ENCODE peak calls at places on chromosomes 4 and X, in seven cellular contexts. One of them, this sample, is unnamed.

GRCh38 chr4:5029447-5029846 is 10.2 kb upstream of the CYTL1 start:
- DNase-seq in A673: no peak
- DNase-seq in GM23338: no peak
- DNase-seq in cardiac muscle cell: no peak
- DNase-seq in keratinocyte: no peak
- DNase-seq in CD8-positive, alpha-beta T cell: no peak
- DNase-seq in effector memory CD4-positive, alpha-beta T cell: no peak
- DNase-seq in this sample: no peak

GRCh38 chr4:184313058-184313709 is 95.5 kb upstream of the ENPP6 start:
- DNase-seq in A673: no peak
- DNase-seq in GM23338: no peak
- DNase-seq in cardiac muscle cell: no peak
- DNase-seq in keratinocyte: no peak
- DNase-seq in CD8-positive, alpha-beta T cell: no peak
- DNase-seq in effector memory CD4-positive, alpha-beta T cell: no peak
- DNase-seq in this sample: no peak

GRCh38 chr4:138114434-138114833 is 127.7 kb downstream of the SLC7A11 start:
- DNase-seq in A673: no peak
- DNase-seq in GM23338: no peak
- DNase-seq in cardiac muscle cell: peak; percentile 11
- DNase-seq in keratinocyte: no peak
- DNase-seq in CD8-positive, alpha-beta T cell: no peak
- DNase-seq in effector memory CD4-positive, alpha-beta T cell: no peak
- DNase-seq in this sample: no peak

GRCh38 chr4:4637710-4638109 is 95.9 kb upstream of the STX18 start:
- DNase-seq in A673: no peak
- DNase-seq in GM23338: no peak
- DNase-seq in cardiac muscle cell: no peak
- DNase-seq in keratinocyte: no peak
- DNase-seq in CD8-positive, alpha-beta T cell: no peak
- DNase-seq in effector memory CD4-positive, alpha-beta T cell: no peak
- DNase-seq in this sample: peak; percentile 14

GRCh38 chr4:111631157-111631999 is 513.9 kb upstream of the FAM241A start:
- DNase-seq in A673: peak; percentile 61
- DNase-seq in GM23338: peak; percentile 51
- DNase-seq in cardiac muscle cell: peak; percentile 35
- DNase-seq in keratinocyte: no peak
- DNase-seq in CD8-positive, alpha-beta T cell: no peak
- DNase-seq in effector memory CD4-positive, alpha-beta T cell: no peak
- DNase-seq in this sample: no peak

GRCh38 chrX:119189115-119189514 is 47.0 kb upstream of the PGRMC1 start:
- DNase-seq in A673: no peak
- DNase-seq in GM23338: peak; percentile 16
- DNase-seq in cardiac muscle cell: no peak
- DNase-seq in keratinocyte: no peak
- DNase-seq in CD8-positive, alpha-beta T cell: no peak
- DNase-seq in effector memory CD4-positive, alpha-beta T cell: no peak
- DNase-seq in this sample: no peak

GRCh38 chrX:153443476-153444332 is 2.2 kb downstream of the TREX2 start:
- DNase-seq in A673: no peak
- DNase-seq in GM23338: no peak
- DNase-seq in cardiac muscle cell: no peak
- DNase-seq in keratinocyte: no peak
- DNase-seq in CD8-positive, alpha-beta T cell: no peak
- DNase-seq in effector memory CD4-positive, alpha-beta T cell: no peak
- DNase-seq in this sample: no peak

GRCh38 chr4:8247047-8247930 is 22.3 kb upstream of the HTRA3 start:
- DNase-seq in A673: no peak
- DNase-seq in GM23338: no peak
- DNase-seq in cardiac muscle cell: peak; percentile 90
- DNase-seq in keratinocyte: no peak
- DNase-seq in CD8-positive, alpha-beta T cell: no peak
- DNase-seq in effector memory CD4-positive, alpha-beta T cell: no peak
- DNase-seq in this sample: no peak

GRCh38 chr4:20318899-20319291 is 67.2 kb downstream of the SLIT2 start:
- DNase-seq in A673: peak; percentile 82
- DNase-seq in GM23338: no peak
- DNase-seq in cardiac muscle cell: no peak
- DNase-seq in keratinocyte: no peak
- DNase-seq in CD8-positive, alpha-beta T cell: no peak
- DNase-seq in effector memory CD4-positive, alpha-beta T cell: no peak
- DNase-seq in this sample: no peak

GRCh38 chr4:20317424-20317985 is 65.8 kb downstream of the SLIT2 start:
- DNase-seq in A673: no peak
- DNase-seq in GM23338: no peak
- DNase-seq in cardiac muscle cell: no peak
- DNase-seq in keratinocyte: no peak
- DNase-seq in CD8-positive, alpha-beta T cell: no peak
- DNase-seq in effector memory CD4-positive, alpha-beta T cell: no peak
- DNase-seq in this sample: no peak

GRCh38 chr4:20319785-20320184 is 68.1 kb downstream of the SLIT2 start:
- DNase-seq in A673: no peak
- DNase-seq in GM23338: no peak
- DNase-seq in cardiac muscle cell: no peak
- DNase-seq in keratinocyte: no peak
- DNase-seq in CD8-positive, alpha-beta T cell: no peak
- DNase-seq in effector memory CD4-positive, alpha-beta T cell: no peak
- DNase-seq in this sample: no peak

GRCh38 chr4:20318011-20318898 is 66.5 kb downstream of the SLIT2 start:
- DNase-seq in A673: peak; percentile 61
- DNase-seq in GM23338: no peak
- DNase-seq in cardiac muscle cell: no peak
- DNase-seq in keratinocyte: no peak
- DNase-seq in CD8-positive, alpha-beta T cell: no peak
- DNase-seq in effector memory CD4-positive, alpha-beta T cell: no peak
- DNase-seq in this sample: no peak

DNA sequence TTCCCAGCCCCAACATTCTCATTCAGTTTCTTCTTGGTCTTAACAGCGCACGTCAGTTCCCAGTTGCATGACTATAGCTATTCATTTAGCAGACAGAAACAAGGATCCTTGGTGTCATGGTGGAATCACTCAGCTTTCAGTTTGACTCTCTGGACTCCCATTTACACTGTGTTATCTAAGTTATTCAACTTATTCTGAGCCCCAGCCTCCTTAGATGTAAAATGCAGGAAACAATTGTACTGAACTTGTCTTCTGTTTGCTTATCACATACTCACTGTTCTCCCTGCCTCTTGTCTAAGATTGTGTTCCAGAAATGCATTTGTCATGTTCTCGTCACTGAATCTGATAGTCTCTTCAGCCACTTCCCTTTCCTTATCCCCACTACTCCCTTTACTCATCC is 68.5 kb downstream of the SLIT2 start:
- DNase-seq in A673: no peak
- DNase-seq in GM23338: no peak
- DNase-seq in cardiac muscle cell: peak; percentile 38
- DNase-seq in keratinocyte: no peak
- DNase-seq in CD8-positive, alpha-beta T cell: no peak
- DNase-seq in effector memory CD4-positive, alpha-beta T cell: no peak
- DNase-seq in this sample: no peak
- H3K27ac ChIP-seq in A673: no peak overlapping the region
- H3K27ac ChIP-seq in GM23338: no peak overlapping the region
- H3K27ac ChIP-seq in cardiac muscle cell: peak overlapping the region; percentile 93
- H3K27ac ChIP-seq in keratinocyte: no peak overlapping the region
- H3K27ac ChIP-seq in CD8-positive, alpha-beta T cell: no peak overlapping the region
- H3K27ac ChIP-seq in effector memory CD4-positive, alpha-beta T cell: no peak overlapping the region
- H3K27ac ChIP-seq in this sample: no peak overlapping the region

DNA sequence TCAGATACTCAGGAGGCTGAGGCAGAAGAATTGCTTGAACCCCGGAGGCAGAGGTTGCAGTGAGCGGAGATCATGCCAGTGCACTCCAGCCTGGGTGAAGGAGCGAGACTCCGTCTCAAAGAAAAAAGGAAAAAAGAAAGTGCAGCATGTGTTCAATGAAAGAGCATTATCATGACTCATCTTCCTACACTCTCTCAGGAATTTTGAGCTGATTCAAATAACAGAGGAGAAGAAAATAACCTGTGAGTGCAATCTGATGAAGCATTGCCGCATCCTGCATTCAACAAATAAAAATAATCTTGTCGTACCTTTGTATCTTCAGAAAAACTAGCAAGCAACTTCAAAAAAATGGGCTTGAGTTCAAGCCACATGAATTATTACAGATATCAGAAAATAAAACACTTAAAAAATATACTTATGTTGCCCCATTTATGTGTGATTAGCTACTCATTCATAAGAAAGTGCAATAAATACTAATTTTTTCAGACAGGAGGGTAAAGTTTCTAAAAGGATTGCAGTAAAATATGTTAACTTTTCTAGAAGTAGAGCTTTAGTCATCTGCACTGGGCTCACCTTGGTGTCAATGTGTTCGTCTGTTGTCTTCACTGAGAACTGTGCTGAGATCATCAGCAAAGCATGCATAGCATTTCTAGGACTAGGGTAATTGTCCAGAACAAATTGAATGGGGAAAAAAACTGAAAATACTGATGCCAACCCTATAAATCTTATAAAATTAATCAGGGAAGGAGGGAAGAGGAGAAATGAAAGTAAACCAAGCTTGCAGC is 90.4 kb upstream of the VCX3B start:
- DNase-seq in A673: no peak
- DNase-seq in GM23338: no peak
- DNase-seq in cardiac muscle cell: no peak
- DNase-seq in keratinocyte: no peak
- DNase-seq in CD8-positive, alpha-beta T cell: no peak
- DNase-seq in effector memory CD4-positive, alpha-beta T cell: no peak
- DNase-seq in this sample: no peak
- H3K27ac ChIP-seq in A673: no peak overlapping the region
- H3K27ac ChIP-seq in GM23338: no peak overlapping the region
- H3K27ac ChIP-seq in cardiac muscle cell: no peak overlapping the region
- H3K27ac ChIP-seq in keratinocyte: no peak overlapping the region
- H3K27ac ChIP-seq in CD8-positive, alpha-beta T cell: no peak overlapping the region
- H3K27ac ChIP-seq in effector memory CD4-positive, alpha-beta T cell: no peak overlapping the region
- H3K27ac ChIP-seq in this sample: peak overlapping the region; percentile 11

DNA sequence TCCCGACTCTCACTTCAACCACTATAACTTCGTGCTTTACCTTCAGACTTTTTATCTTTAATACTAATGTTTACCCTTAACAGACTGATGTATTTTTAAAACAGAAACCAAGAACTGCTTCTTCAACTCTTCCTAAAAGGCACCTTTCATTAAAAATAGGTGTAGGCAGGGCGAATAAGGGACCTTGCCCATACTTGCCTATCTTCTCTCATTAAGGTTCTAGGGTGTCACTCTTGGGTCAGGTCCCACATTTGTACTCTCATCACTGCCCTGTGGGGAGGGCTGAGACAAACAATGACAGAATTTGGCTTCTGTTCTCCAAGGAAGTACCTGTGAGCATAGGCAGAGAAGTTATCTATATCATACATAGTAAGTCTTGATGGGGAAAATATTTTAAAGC is 69.7 kb downstream of the ANKRD50 start:
- DNase-seq in A673: no peak
- DNase-seq in GM23338: no peak
- DNase-seq in cardiac muscle cell: no peak
- DNase-seq in keratinocyte: no peak
- DNase-seq in CD8-positive, alpha-beta T cell: no peak
- DNase-seq in effector memory CD4-positive, alpha-beta T cell: no peak
- DNase-seq in this sample: no peak
- H3K27ac ChIP-seq in A673: no peak overlapping the region
- H3K27ac ChIP-seq in GM23338: no peak overlapping the region
- H3K27ac ChIP-seq in cardiac muscle cell: no peak overlapping the region
- H3K27ac ChIP-seq in keratinocyte: peak overlapping the region; percentile 68
- H3K27ac ChIP-seq in CD8-positive, alpha-beta T cell: no peak overlapping the region
- H3K27ac ChIP-seq in effector memory CD4-positive, alpha-beta T cell: no peak overlapping the region
- H3K27ac ChIP-seq in this sample: peak overlapping the region; percentile 65

GRCh38 chr4:29046716-29047115 is 1673.5 kb upstream of the PCDH7 start:
- DNase-seq in A673: no peak
- DNase-seq in GM23338: no peak
- DNase-seq in cardiac muscle cell: peak; percentile 36
- DNase-seq in keratinocyte: no peak
- DNase-seq in CD8-positive, alpha-beta T cell: no peak
- DNase-seq in effector memory CD4-positive, alpha-beta T cell: no peak
- DNase-seq in this sample: no peak

GRCh38 chr4:29047341-29048041 is 1672.7 kb upstream of the PCDH7 start:
- DNase-seq in A673: no peak
- DNase-seq in GM23338: no peak
- DNase-seq in cardiac muscle cell: no peak
- DNase-seq in keratinocyte: no peak
- DNase-seq in CD8-positive, alpha-beta T cell: no peak
- DNase-seq in effector memory CD4-positive, alpha-beta T cell: no peak
- DNase-seq in this sample: no peak

GRCh38 chr4:29051381-29051965 is 1668.7 kb upstream of the PCDH7 start:
- DNase-seq in A673: no peak
- DNase-seq in GM23338: peak; percentile 33
- DNase-seq in cardiac muscle cell: peak; percentile 3
- DNase-seq in keratinocyte: no peak
- DNase-seq in CD8-positive, alpha-beta T cell: no peak
- DNase-seq in effector memory CD4-positive, alpha-beta T cell: no peak
- DNase-seq in this sample: no peak

DNA sequence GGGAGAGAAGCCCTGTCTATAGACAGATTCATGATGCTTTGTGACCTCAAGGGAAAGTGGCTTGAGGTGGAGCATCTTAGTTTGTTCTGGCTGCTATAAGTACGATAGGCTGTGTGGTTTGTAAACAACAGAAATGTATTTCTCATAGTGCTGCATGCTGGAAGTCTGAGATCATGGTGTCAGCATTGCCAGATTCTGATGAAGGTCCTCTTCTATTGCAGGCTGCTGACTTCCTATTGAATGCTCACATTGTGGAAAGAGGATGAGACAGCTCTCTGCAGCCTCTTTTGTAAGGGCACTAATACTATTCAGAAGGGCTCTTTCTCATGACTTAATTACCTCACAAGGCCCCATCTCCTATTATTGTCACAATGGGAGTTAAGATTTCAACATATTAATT is 1674.0 kb upstream of the PCDH7 start:
- DNase-seq in A673: peak; percentile 3
- DNase-seq in GM23338: no peak
- DNase-seq in cardiac muscle cell: peak; percentile 8
- DNase-seq in keratinocyte: no peak
- DNase-seq in CD8-positive, alpha-beta T cell: no peak
- DNase-seq in effector memory CD4-positive, alpha-beta T cell: no peak
- DNase-seq in this sample: no peak
- H3K27ac ChIP-seq in A673: no peak overlapping the region
- H3K27ac ChIP-seq in GM23338: no peak overlapping the region
- H3K27ac ChIP-seq in cardiac muscle cell: no peak overlapping the region
- H3K27ac ChIP-seq in keratinocyte: no peak overlapping the region
- H3K27ac ChIP-seq in CD8-positive, alpha-beta T cell: no peak overlapping the region
- H3K27ac ChIP-seq in effector memory CD4-positive, alpha-beta T cell: no peak overlapping the region
- H3K27ac ChIP-seq in this sample: no peak overlapping the region

DNA sequence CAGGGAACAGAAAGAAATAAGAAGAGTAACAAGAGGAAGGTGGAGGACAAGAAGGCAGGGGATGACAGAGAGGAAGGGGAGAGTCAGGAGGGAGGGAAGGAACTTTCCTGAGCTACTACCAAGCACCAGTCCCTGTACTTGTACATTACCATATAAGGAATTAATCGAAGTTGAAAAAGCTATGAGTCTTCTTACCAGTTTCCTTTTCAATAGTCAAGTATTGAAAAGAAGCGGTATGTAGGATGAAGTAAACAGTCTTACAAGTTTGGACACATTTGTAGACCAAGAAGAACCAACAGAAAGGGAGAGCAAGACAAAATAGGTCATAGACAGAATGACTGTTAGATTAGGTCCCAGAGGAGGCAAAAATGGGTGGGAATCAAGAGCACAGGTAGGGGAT is 629.7 kb upstream of the DIPK2B start:
- DNase-seq in A673: no peak
- DNase-seq in GM23338: no peak
- DNase-seq in cardiac muscle cell: no peak
- DNase-seq in keratinocyte: no peak
- DNase-seq in CD8-positive, alpha-beta T cell: no peak
- DNase-seq in effector memory CD4-positive, alpha-beta T cell: no peak
- DNase-seq in this sample: no peak
- H3K27ac ChIP-seq in A673: no peak overlapping the region
- H3K27ac ChIP-seq in GM23338: peak overlapping the region; percentile 89
- H3K27ac ChIP-seq in cardiac muscle cell: no peak overlapping the region
- H3K27ac ChIP-seq in keratinocyte: peak overlapping the region; percentile 29
- H3K27ac ChIP-seq in CD8-positive, alpha-beta T cell: no peak overlapping the region
- H3K27ac ChIP-seq in effector memory CD4-positive, alpha-beta T cell: no peak overlapping the region
- H3K27ac ChIP-seq in this sample: peak overlapping the region; percentile 48

This sample was measured in epithelial cell of prostate.